ENCODE peak calls at places on chromosomes 1 and 21, in five cellular contexts. One of them, this sample, is unnamed.

GRCh38 chr1:24491577-24492360 is 10.9 kb upstream of the RCAN3 start:
- DNase-seq in B cell: no peak
- DNase-seq in right cardiac atrium: no peak
- DNase-seq in brain pericyte: no peak
- DNase-seq in H54: no peak
- DNase-seq in this sample: no peak

GRCh38 chr1:6490181-6491075 is 1.0 kb downstream of the PLEKHG5 start:
- DNase-seq in B cell: no peak
- DNase-seq in H54: peak
- DNase-seq in brain pericyte: no peak
- DNase-seq in right cardiac atrium: peak
- DNase-seq in this sample: peak

GRCh38 chr1:94787676-94788075 is 32.5 kb upstream of the SLC44A3 start:
- DNase-seq in brain pericyte: no peak
- DNase-seq in H54: no peak
- DNase-seq in B cell: no peak
- DNase-seq in right cardiac atrium: no peak
- DNase-seq in this sample: no peak

GRCh38 chr1:15674760-15675159 is 9.4 kb upstream of the PLEKHM2 start:
- DNase-seq in B cell: no peak
- DNase-seq in right cardiac atrium: no peak
- DNase-seq in H54: no peak
- DNase-seq in brain pericyte: no peak
- DNase-seq in this sample: no peak

GRCh38 chr21:45246535-45247320 is 41.0 kb downstream of the POFUT2 start:
- DNase-seq in brain pericyte: no peak
- DNase-seq in B cell: no peak
- DNase-seq in H54: no peak
- DNase-seq in right cardiac atrium: no peak
- DNase-seq in this sample: no peak

GRCh38 chr1:168637350-168637991 is 61.1 kb downstream of the XCL1 start:
- DNase-seq in B cell: no peak
- DNase-seq in H54: no peak
- DNase-seq in brain pericyte: no peak
- DNase-seq in right cardiac atrium: no peak
- DNase-seq in this sample: peak

GRCh38 chr1:233085566-233085965 is 135.2 kb downstream of the NTPCR start:
- DNase-seq in right cardiac atrium: no peak
- DNase-seq in B cell: no peak
- DNase-seq in brain pericyte: no peak
- DNase-seq in H54: peak
- DNase-seq in this sample: no peak

GRCh38 chr1:204102029-204102611 is 29.2 kb downstream of the SOX13 start:
- DNase-seq in B cell: no peak
- DNase-seq in brain pericyte: no peak
- DNase-seq in right cardiac atrium: no peak
- DNase-seq in H54: no peak
- DNase-seq in this sample: peak

GRCh38 chr21:29340228-29340627 is 41.5 kb downstream of the BACH1 start:
- DNase-seq in right cardiac atrium: no peak
- DNase-seq in brain pericyte: no peak
- DNase-seq in H54: no peak
- DNase-seq in B cell: no peak
- DNase-seq in this sample: no peak

GRCh38 chr1:200982071-200982945 is 41.2 kb downstream of the KIF21B start:
- DNase-seq in H54: no peak
- DNase-seq in brain pericyte: no peak
- DNase-seq in right cardiac atrium: no peak
- DNase-seq in B cell: no peak
- DNase-seq in this sample: no peak

GRCh38 chr1:228984107-228984506 is 248.8 kb downstream of the RHOU start:
- DNase-seq in B cell: no peak
- DNase-seq in brain pericyte: no peak
- DNase-seq in H54: no peak
- DNase-seq in right cardiac atrium: no peak
- DNase-seq in this sample: no peak

GRCh38 chr1:157262891-157263290 is 124.7 kb upstream of the ETV3 start:
- DNase-seq in H54: no peak
- DNase-seq in B cell: no peak
- DNase-seq in right cardiac atrium: no peak
- DNase-seq in brain pericyte: no peak
- DNase-seq in this sample: no peak